ENCODE peak calls at places on chromosomes 7 and 10, in six cellular contexts. Y, Z, F, E, P and B are unnamed samples.

GRCh38 chr7:132472463-132473120 is 103.7 kb downstream of the PLXNA4 start:
- DNase-seq in P (no peak), Y (peak), E (no peak), F (no peak), Z (no peak), B (no peak)

GRCh38 chr10:133142523-133143199 is 17.4 kb upstream of the KNDC1 start:
- DNase-seq in E (no peak), Z (no peak), Y (no peak), P (no peak), F (no peak), B (no peak)

GRCh38 chr10:89351402-89352038 is 23.7 kb downstream of the IFIT3 start:
- DNase-seq in Z (no peak), Y (peak), P (no peak), E (no peak), F (no peak), B (no peak)

GRCh38 chr10:127679642-127680255 is 57.2 kb upstream of the FOXI2 start:
- DNase-seq in P (peak), E (no peak), F (no peak), Z (peak), Y (no peak), B (no peak)

GRCh38 chr10:122855745-122856144 is 10.1 kb upstream of the CUZD1 start:
- DNase-seq in F (no peak), P (no peak), Y (no peak), Z (no peak), E (no peak), B (no peak)

GRCh38 chr7:150329331-150330106 is 6.2 kb upstream of the ACTR3C start:
- DNase-seq in P (peak), Z (peak), F (no peak), Y (no peak), E (no peak), B (no peak)

GRCh38 chr7:135934651-135935050 is 42.5 kb downstream of the MTPN start:
- DNase-seq in F (no peak), E (no peak), Y (no peak), Z (no peak), P (no peak), B (no peak)

GRCh38 chr10:70834448-70835151 is 18.9 kb downstream of the SGPL1 start:
- DNase-seq in F (no peak), E (no peak), Y (no peak), P (no peak), Z (no peak), B (no peak)

GRCh38 chr7:3995187-3995586 is 686.9 kb upstream of the FOXK1 start:
- DNase-seq in E (no peak), P (peak), F (peak), Z (peak), Y (no peak), B (no peak)

GRCh38 chr7:48084727-48085432 is 4.2 kb upstream of the UPP1 start:
- DNase-seq in P (no peak), Z (no peak), Y (peak), F (peak), E (peak), B (peak)

GRCh38 chr10:48245977-48246376 is 28.5 kb downstream of the FRMPD2 start:
- DNase-seq in F (no peak), E (no peak), Z (no peak), Y (no peak), P (no peak), B (no peak)

GRCh38 chr10:117653170-117653515 is 110.6 kb downstream of the EMX2 start:
- DNase-seq in Z (no peak), Y (peak), E (peak), F (peak), P (no peak), B (no peak)

GRCh38 chr7:73839743-73840714 is 2.3 kb downstream of the METTL27 start:
- DNase-seq in P (peak), Y (no peak), Z (peak), F (no peak), E (no peak), B (no peak)

GRCh38 chr7:3949226-3949625 is 648.2 kb downstream of the SDK1 start:
- DNase-seq in Y (no peak), P (no peak), E (no peak), F (no peak), Z (no peak), B (no peak)

GRCh38 chr10:69860290-69860689 is 58.6 kb downstream of the COL13A1 start:
- DNase-seq in P (no peak), E (no peak), Y (no peak), Z (no peak), F (no peak), B (no peak)

GRCh38 chr10:338176-339037 is 203.2 kb downstream of the ZMYND11 start:
- DNase-seq in Z (no peak), F (peak), P (no peak), Y (peak), E (no peak), B (no peak)

GRCh38 chr7:91344911-91345310 is 80.7 kb downstream of the FZD1 start:
- DNase-seq in Y (no peak), P (no peak), F (no peak), E (no peak), Z (no peak), B (no peak)

GRCh38 chr7:49243521-49243920 is 319.2 kb downstream of the CDC14C start:
- DNase-seq in P (peak), Z (no peak), F (no peak), E (no peak), Y (no peak), B (no peak)

GRCh38 chr7:148983220-148984146 is 44.8 kb downstream of the PDIA4 start:
- DNase-seq in E (peak), P (peak), Z (peak), F (peak), Y (peak), B (peak)

GRCh38 chr7:93651603-93652159 is 77.2 kb upstream of the CALCR start:
- DNase-seq in E (no peak), F (no peak), Z (no peak), P (no peak), Y (no peak), B (no peak)

GRCh38 chr7:15035814-15036213 is 133.3 kb upstream of the DGKB start:
- DNase-seq in F (no peak), Z (no peak), P (no peak), Y (no peak), E (no peak), B (no peak)

GRCh38 chr7:100799037-100799896 is 28.1 kb downstream of the EPHB4 start:
- DNase-seq in Y (peak), P (peak), E (peak), Z (peak), F (peak), B (peak)

GRCh38 chr7:37315752-37316711 is 132.6 kb downstream of the ELMO1 start:
- DNase-seq in Y (no peak), E (no peak), P (no peak), F (no peak), Z (no peak), B (no peak)

GRCh38 chr10:80144302-80145131 is 12.0 kb downstream of the PLAC9 start:
- DNase-seq in E (peak), F (peak), P (no peak), Y (no peak), Z (peak), B (peak)

GRCh38 chr10:114458955-114459354 is 54.7 kb upstream of the AFAP1L2 start:
- DNase-seq in P (peak), Y (peak), Z (peak), F (peak), E (peak), B (peak)

GRCh38 chr7:57071-57470 is 135.3 kb upstream of the FAM20C start:
- DNase-seq in Y (no peak), E (no peak), Z (no peak), P (no peak), F (no peak), B (no peak)

GRCh38 chr10:72881291-72881690 is 12.2 kb upstream of the OIT3 start:
- DNase-seq in E (no peak), Z (no peak), F (no peak), Y (no peak), P (no peak), B (no peak)

GRCh38 chr7:3730271-3730670 is 429.2 kb downstream of the SDK1 start:
- DNase-seq in P (no peak), Y (peak), E (no peak), Z (no peak), F (no peak), B (no peak)

GRCh38 chr7:150325901-150326300 is 2.6 kb upstream of the ACTR3C start:
- DNase-seq in Z (no peak), Y (no peak), E (no peak), F (no peak), P (no peak), B (no peak)

GRCh38 chr10:51867956-51868355 is 168.6 kb upstream of the CSTF2T start:
- DNase-seq in Z (no peak), E (no peak), F (no peak), P (no peak), Y (peak), B (no peak)

GRCh38 chr10:118939216-118940007 is 90.1 kb upstream of the NANOS1 start:
- DNase-seq in Y (no peak), F (no peak), E (no peak), P (no peak), Z (no peak), B (no peak)

GRCh38 chr7:74407958-74408357 is 45.7 kb upstream of the GTF2IRD1 start:
- DNase-seq in P (no peak), E (no peak), Z (no peak), F (no peak), Y (no peak), B (no peak)

GRCh38 chr10:50385610-50386009 is 134.3 kb upstream of the ASAH2 start:
- DNase-seq in E (no peak), Z (no peak), P (no peak), Y (no peak), F (peak), B (no peak)

GRCh38 chr7:94907420-94908203 is at the start of gene PPP1R9A:
- DNase-seq in Z (peak), Y (peak), E (peak), F (peak), P (peak), B (peak)

GRCh38 chr7:92727755-92728154 is 108.6 kb downstream of the CDK6 start:
- DNase-seq in F (no peak), Y (peak), P (no peak), Z (no peak), E (no peak), B (no peak)

GRCh38 chr10:71218833-71219120 is 6.4 kb downstream of the UNC5B start:
- DNase-seq in Y (no peak), F (no peak), Z (no peak), P (no peak), E (no peak), B (no peak)